ENCODE peak calls at places on chromosomes 3 and 15, in nine cellular contexts. U, S, N, T, W, K, Q, E and A are unnamed samples.

GRCh38 chr15:100199711-100200286 is 142.0 kb downstream of the ADAMTS17 start:
- DNase-seq in E (no peak), W (no peak), U (no peak), T (no peak), S (no peak), Q (no peak), K (no peak), N (no peak), A (no peak)

GRCh38 chr15:36175781-36176211 is 403.6 kb upstream of the CDIN1 start:
- DNase-seq in Q (no peak), K (no peak), E (no peak), T (no peak), N (no peak), S (no peak), W (no peak), U (no peak), A (no peak)

GRCh38 chr3:50299929-50300680 is 900 bp upstream of the HYAL3 start:
- DNase-seq in N (no peak), U (no peak), Q (no peak), W (no peak), E (peak; percentile 26), T (no peak), K (no peak), S (no peak), A (peak; percentile 28)

GRCh38 chr15:37289109-37289765 is 188.9 kb upstream of the MEIS2 start:
- DNase-seq in W (no peak), N (no peak), E (peak; percentile 1), U (no peak), K (no peak), S (no peak), Q (no peak), T (no peak), A (peak; percentile 28)

GRCh38 chr3:102024270-102024904 is 175.1 kb downstream of the NFKBIZ start:
- DNase-seq in S (no peak), E (no peak), Q (no peak), W (no peak), K (no peak), T (no peak), U (no peak), N (no peak), A (no peak)

GRCh38 chr3:197333901-197334639 is 35.7 kb upstream of the DLG1 start:
- DNase-seq in K (no peak), E (no peak), N (no peak), W (no peak), U (no peak), T (peak; percentile 68), S (no peak), Q (no peak), A (no peak)

GRCh38 chr3:167684389-167684993 is 30.7 kb upstream of the WDR49 start:
- DNase-seq in T (peak; percentile 57), K (peak; percentile 40), U (peak; percentile 91), N (peak; percentile 24), S (no peak), W (peak; percentile 47), Q (peak; percentile 71), E (peak; percentile 78), A (peak; percentile 72)

GRCh38 chr3:132652640-132653270 is 6.9 kb downstream of the ACAD11 start:
- DNase-seq in Q (no peak), K (no peak), E (no peak), W (no peak), S (no peak), T (no peak), N (no peak), U (no peak), A (no peak)

GRCh38 chr3:2247831-2248230 is 149.2 kb downstream of the CNTN4 start:
- DNase-seq in T (no peak), S (no peak), K (no peak), N (no peak), E (no peak), U (no peak), W (no peak), Q (no peak), A (no peak)

GRCh38 chr3:2250783-2251182 is 152.1 kb downstream of the CNTN4 start:
- DNase-seq in S (no peak), K (no peak), W (no peak), U (no peak), T (no peak), Q (no peak), E (no peak), N (no peak), A (no peak)

GRCh38 chr3:2244137-2244536 is 145.5 kb downstream of the CNTN4 start:
- DNase-seq in E (no peak), Q (no peak), K (no peak), U (no peak), S (no peak), T (no peak), N (no peak), W (no peak), A (no peak)

DNA sequence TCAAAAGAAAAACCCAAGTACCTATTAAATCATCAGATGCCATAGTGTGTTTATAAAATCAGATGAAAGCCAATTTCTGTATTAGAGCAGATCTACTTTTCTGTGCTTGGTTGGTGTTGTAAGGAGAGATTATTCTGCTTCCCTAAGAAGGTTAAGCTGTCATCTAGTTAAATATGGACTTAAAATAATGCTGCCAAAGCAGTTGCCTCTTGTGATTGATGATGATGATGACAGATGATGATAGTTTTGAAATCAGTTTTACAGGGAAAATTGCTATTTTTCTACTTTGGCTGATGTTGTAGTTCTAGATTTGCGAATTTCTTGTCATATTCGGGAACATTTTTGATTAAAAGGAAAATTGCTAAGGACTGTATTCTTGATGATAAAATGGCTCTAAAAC is 148.6 kb downstream of the CNTN4 start:
- DNase-seq in S (no peak), E (no peak), W (no peak), U (no peak), T (no peak), Q (no peak), K (no peak), N (no peak), A (no peak)
- TF ChIP-seq CTCF in S (no peak), E (no peak), W (no peak), U (no peak), T (no peak), Q (no peak), K (no peak), N (no peak), A (no peak)

GRCh38 chr3:84082726-84083125 is 876.1 kb upstream of the CADM2 start:
- DNase-seq in K (no peak), Q (no peak), W (no peak), N (no peak), U (no peak), T (no peak), S (no peak), E (no peak), A (no peak)

GRCh38 chr3:84074767-84075166 is 884.0 kb upstream of the CADM2 start:
- DNase-seq in N (no peak), U (no peak), K (no peak), E (no peak), W (no peak), T (no peak), S (no peak), Q (peak; percentile 69), A (no peak)

GRCh38 chr3:84077479-84077878 is 881.3 kb upstream of the CADM2 start:
- DNase-seq in N (no peak), Q (no peak), W (no peak), K (no peak), S (no peak), E (no peak), U (no peak), T (no peak), A (no peak)
- TF ChIP-seq CTCF in N (no peak), Q (peak; percentile 46), W (peak; percentile 36), K (no peak), S (no peak), E (peak; percentile 47), U (no peak), T (peak; percentile 60), A (no peak)

DNA sequence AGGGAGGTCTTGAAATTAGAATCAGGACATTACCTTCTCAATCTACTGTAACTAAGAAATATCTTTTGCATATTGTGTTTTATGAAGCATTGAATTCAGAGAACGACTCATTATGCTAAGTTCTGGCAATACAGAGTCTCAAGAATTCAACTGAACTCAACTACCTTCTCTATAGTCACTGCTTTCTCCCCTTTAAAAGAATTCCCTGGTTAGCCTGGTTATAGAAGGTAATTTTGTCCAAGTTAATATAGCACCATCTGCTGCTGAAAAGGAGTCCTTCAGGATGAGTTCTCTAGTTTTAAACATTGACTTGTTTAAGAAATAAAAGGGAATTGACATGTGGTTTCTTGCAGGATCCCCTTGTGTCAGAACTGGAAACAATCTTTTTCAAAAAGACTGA is 60.2 kb downstream of the IL16 start:
- DNase-seq in W (no peak), T (no peak), Q (peak; percentile 55), E (no peak), N (no peak), K (no peak), U (no peak), S (no peak), A (peak; percentile 53)
- TF ChIP-seq CTCF in W (peak; percentile 29), T (peak; percentile 50), Q (peak; percentile 51), E (peak; percentile 64), N (peak; percentile 30), K (peak; percentile 62), U (peak; percentile 37), S (no peak), A (peak; percentile 79)

GRCh38 chr3:51712511-51712931 is 5.7 kb downstream of the GRM2 start:
- DNase-seq in W (no peak), T (no peak), K (peak; percentile 11), Q (no peak), U (no peak), E (no peak), N (no peak), S (peak; percentile 26), A (no peak)

GRCh38 chr3:51711352-51712019 is 4.6 kb downstream of the GRM2 start:
- DNase-seq in T (no peak), W (no peak), K (peak; percentile 6), Q (no peak), E (no peak), S (no peak), N (no peak), U (no peak), A (no peak)

GRCh38 chr3:51709675-51710074 is 2.8 kb downstream of the GRM2 start:
- DNase-seq in S (no peak), K (no peak), T (no peak), Q (no peak), E (no peak), W (no peak), U (no peak), N (no peak), A (no peak)

GRCh38 chr3:51712020-51712385 is 5.1 kb downstream of the GRM2 start:
- DNase-seq in E (no peak), Q (no peak), W (no peak), U (no peak), T (no peak), S (no peak), N (no peak), K (no peak), A (no peak)

DNA sequence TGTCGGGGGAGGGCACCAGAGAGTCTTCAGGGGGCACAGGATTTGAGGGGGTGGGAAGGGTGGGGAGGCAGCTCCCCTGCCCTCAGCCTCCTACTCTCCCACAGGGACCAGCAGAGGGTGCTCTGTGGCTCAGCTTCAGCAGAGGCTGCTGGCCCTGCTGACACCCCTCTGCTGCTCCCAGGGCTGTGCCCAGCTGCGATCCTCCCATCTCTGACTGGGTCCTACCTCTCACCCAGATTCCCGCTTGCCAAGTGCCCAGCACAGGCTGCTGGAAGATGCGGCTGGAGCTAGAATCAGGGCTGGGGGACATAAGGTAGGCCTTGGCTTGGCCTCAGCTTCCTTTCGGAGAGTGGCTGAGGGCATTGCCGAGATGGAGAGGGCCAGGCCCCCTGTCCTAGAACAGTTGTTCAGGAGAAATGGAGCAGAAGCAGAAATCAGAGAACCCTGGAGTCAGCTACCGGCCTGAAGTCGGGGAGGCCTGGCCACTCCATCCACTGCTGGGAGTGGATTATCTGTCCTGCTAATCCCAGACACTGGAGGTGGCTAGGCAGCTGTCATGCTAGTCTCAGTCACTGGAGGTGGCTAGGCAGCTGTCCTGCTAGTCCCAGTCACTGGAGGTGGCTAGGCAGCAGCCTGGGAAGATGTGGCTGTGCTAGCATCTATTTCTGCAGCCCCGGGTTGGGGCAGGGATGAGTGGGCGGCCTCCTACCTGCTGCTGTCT is 3.9 kb downstream of the GRM2 start:
- DNase-seq in N (no peak), W (peak; percentile 19), Q (no peak), S (peak; percentile 27), U (no peak), T (no peak), E (peak; percentile 12), K (peak; percentile 15), A (no peak)
- TF ChIP-seq CTCF in N (no peak), W (peak; percentile 42), Q (no peak), S (no peak), U (no peak), T (peak; percentile 31), E (no peak), K (no peak), A (peak; percentile 39)